ENCODE peak calls at places on chromosomes 16 and 17, in eight cellular contexts. F is heart left ventricle, X is H54, A is tibial nerve, H is A549, R is spleen, D is lower leg skin, B is ovary. N is an unnamed sample.

GRCh38 chr17:81200695-81201580 is 21.8 kb downstream of the CEP131 start:
- DNase-seq in A (peak; percentile 29), R (no peak), B (no peak), F (no peak), D (no peak), X (peak; percentile 89), H (peak; percentile 81), N (peak; percentile 84)

GRCh38 chr17:6066183-6066948 is 3.8 kb upstream of the WSCD1 start:
- DNase-seq in H (peak; percentile 37), D (no peak), A (no peak), R (peak; percentile 30), F (no peak), B (no peak), X (no peak), N (no peak)

GRCh38 chr17:42354956-42355843 is 33.0 kb downstream of the STAT3 start:
- DNase-seq in X (no peak), F (no peak), R (no peak), A (no peak), D (no peak), B (no peak), H (no peak), N (no peak)

GRCh38 chr16:25978227-25978626 is 286.5 kb downstream of the HS3ST4 start:
- DNase-seq in H (no peak), B (no peak), X (no peak), F (no peak), R (no peak), A (no peak), D (no peak), N (no peak)

GRCh38 chr17:9982159-9982558 is 77.1 kb upstream of the RCVRN start:
- DNase-seq in H (peak; percentile 53), X (peak; percentile 12), A (no peak), R (no peak), D (no peak), B (no peak), F (no peak), N (no peak)

GRCh38 chr17:13786000-13786598 is 184.4 kb upstream of the HS3ST3A1 start:
- DNase-seq in H (no peak), D (no peak), F (no peak), B (peak; percentile 35), X (peak; percentile 35), R (no peak), A (no peak), N (no peak)

GRCh38 chr17:59287887-59288286 is 43.6 kb upstream of the YPEL2 start:
- DNase-seq in A (no peak), X (no peak), F (no peak), H (no peak), D (no peak), R (no peak), B (no peak), N (no peak)

GRCh38 chr16:49366669-49367068 is 6.9 kb upstream of the C16orf78 start:
- DNase-seq in X (no peak), F (no peak), D (no peak), A (no peak), H (no peak), B (no peak), R (no peak), N (no peak)

GRCh38 chr16:55480228-55480655 is 1.2 kb downstream of the MMP2 start:
- DNase-seq in A (peak; percentile 91), X (no peak), R (no peak), H (no peak), B (peak; percentile 97), D (peak; percentile 97), F (peak; percentile 85), N (no peak)

GRCh38 chr17:83101805-83102480 is 22.5 kb downstream of the METRNL start:
- DNase-seq in A (no peak), H (no peak), R (no peak), D (no peak), X (no peak), F (peak; percentile 60), B (no peak), N (no peak)

GRCh38 chr16:47377156-47377555 is 83.7 kb downstream of the ITFG1 start:
- DNase-seq in F (no peak), X (no peak), H (peak; percentile 18), D (no peak), A (no peak), R (no peak), B (no peak), N (no peak)

GRCh38 chr16:50500171-50500874 is 47.9 kb upstream of the NKD1 start:
- DNase-seq in R (no peak), X (no peak), H (no peak), A (no peak), B (no peak), D (peak; percentile 68), F (no peak), N (no peak)

GRCh38 chr16:53089434-53090270 is 34.9 kb downstream of the CHD9 start:
- DNase-seq in D (no peak), F (no peak), X (no peak), H (no peak), A (no peak), B (no peak), R (no peak), N (no peak)

GRCh38 chr17:51912939-51913338 is 245.6 kb downstream of the CA10 start:
- DNase-seq in X (no peak), A (no peak), H (no peak), B (no peak), F (no peak), D (no peak), R (no peak), N (no peak)

GRCh38 chr17:17928422-17929386 is 43.5 kb downstream of the TOM1L2 start:
- DNase-seq in H (no peak), X (no peak), D (peak; percentile 76), A (no peak), B (no peak), F (no peak), R (no peak), N (no peak)

GRCh38 chr17:51144266-51145022 is 8.9 kb upstream of the NME1 start:
- DNase-seq in D (no peak), A (no peak), F (no peak), B (no peak), X (no peak), H (no peak), R (no peak), N (no peak)

GRCh38 chr17:83064732-83065659 is 14.4 kb upstream of the METRNL start:
- DNase-seq in X (no peak), R (peak; percentile 68), B (peak; percentile 29), H (no peak), D (peak; percentile 90), F (peak; percentile 72), A (peak; percentile 14), N (no peak)

DNA sequence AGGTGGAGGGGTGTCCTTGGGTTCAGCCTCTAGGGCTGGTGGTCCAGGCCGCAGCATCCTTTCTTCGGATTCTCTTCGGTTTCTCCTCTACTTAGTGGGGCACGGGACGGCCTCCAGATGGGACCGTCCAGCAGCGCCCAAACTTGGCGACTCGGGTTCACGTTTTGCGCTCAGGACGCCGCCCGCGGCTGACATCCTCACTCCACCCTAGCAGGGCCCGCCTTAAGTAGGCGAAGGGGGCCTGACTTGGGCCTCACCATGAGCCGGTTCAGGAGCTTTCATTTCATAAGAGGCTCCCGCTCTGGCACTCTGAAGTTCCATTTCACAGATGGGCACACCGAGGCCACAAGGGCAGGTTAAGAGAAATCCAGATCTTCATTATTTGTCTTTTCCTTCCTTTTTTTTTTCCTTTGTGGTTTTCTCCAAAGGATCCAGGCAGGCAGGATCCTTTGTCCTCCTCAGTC is 141.2 kb downstream of the SEC14L1 start:
- DNase-seq in D (no peak), X (no peak), H (peak; percentile 81), R (no peak), B (no peak), A (no peak), F (no peak), N (no peak)
- TF ChIP-seq POLR2A in D (no peak), X (no peak), H (peak; percentile 13), R (no peak), B (no peak), A (no peak), F (no peak), N (no peak)

GRCh38 chr16:88645455-88645854 is 5.4 kb downstream of the CYBA start:
- DNase-seq in B (no peak), H (no peak), X (no peak), A (no peak), D (no peak), F (no peak), R (no peak), N (no peak)
- TF ChIP-seq POLR2A in B (no peak), H (no peak), X (no peak), A (no peak), D (no peak), F (no peak), R (no peak), N (no peak)

DNA sequence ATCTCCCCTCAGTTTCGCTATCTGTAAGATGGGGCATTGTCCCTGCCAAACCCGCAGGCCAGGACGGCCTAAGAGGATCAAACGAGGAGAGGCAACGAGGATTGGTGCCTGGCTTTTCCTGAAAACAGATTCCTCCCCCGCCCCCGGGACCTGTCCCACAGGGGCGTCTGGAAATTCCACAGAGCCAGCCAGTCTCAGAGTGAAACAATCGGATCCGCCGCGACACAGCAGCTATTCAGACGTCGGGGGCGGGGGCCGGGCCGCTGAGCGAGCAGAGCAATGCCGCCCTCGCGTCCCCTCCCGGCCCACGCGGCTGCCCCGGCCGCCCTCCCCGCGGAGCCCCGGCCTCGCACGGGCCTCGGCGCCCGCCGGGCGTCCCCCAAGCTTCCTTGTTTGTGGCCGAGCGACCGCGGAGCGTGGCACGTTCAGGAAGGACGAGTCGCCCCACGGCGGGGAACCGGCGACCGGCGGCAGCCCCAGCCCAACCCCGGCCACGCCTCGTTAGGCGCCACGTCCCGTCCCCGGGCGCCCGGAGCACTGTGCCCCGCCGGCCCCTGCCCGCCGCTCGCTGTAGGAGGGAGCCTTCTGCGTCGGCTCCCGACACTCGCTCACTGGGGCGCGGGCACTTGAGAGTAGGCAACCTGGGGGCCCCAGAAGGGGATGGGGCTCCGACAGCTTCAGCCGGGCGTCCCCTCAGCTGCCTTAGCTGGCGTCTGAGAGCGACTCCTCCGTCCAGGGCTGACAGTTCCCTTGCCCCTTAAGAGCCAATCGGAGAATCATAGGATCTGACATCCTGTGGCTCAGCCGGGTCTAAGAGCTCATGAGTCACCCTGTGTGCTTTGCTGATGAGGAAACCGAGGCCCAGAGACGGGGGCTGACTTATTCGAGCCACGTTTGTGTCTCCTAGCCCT is 29.7 kb upstream of the PHOSPHO1 start:
- DNase-seq in X (peak; percentile 84), H (peak; percentile 83), D (peak; percentile 89), F (peak; percentile 90), R (peak; percentile 94), A (peak; percentile 15), B (peak; percentile 36), N (peak; percentile 87)
- TF ChIP-seq POLR2A in X (peak; percentile 70), H (peak; percentile 29), D (no peak), F (no peak), R (no peak), A (no peak), B (no peak), N (peak; percentile 66)

GRCh38 chr17:79739148-79740062 is 8.7 kb downstream of the ENPP7 start:
- DNase-seq in X (peak; percentile 68), R (no peak), D (no peak), B (no peak), H (no peak), A (no peak), F (no peak), N (no peak)
- TF ChIP-seq POLR2A in X (no peak), R (no peak), D (no peak), B (no peak), H (no peak), A (no peak), F (no peak), N (no peak)

N was measured in erythroblast.